ENCODE peak calls at places on chromosomes 16 and 17, in six cellular contexts. N, O, L, H, J and Z are unnamed samples.

GRCh38 chr17:29588561-29589411 is 662 bp downstream of the GIT1 start:
- DNase-seq in N (no peak), L (peak), H (no peak), O (peak), J (peak), Z (peak)

GRCh38 chr17:81519284-81520020 is 6.9 kb upstream of the ACTG1 start:
- DNase-seq in O (peak), H (no peak), J (no peak), L (peak), N (no peak), Z (no peak)

GRCh38 chr16:86158688-86159360 is 259.9 kb downstream of the IRF8 start:
- DNase-seq in J (no peak), N (no peak), O (no peak), H (no peak), L (no peak), Z (no peak)

GRCh38 chr16:83995756-83996155 is 27.7 kb downstream of the NECAB2 start:
- DNase-seq in O (peak), H (no peak), N (no peak), J (no peak), L (peak), Z (no peak)

GRCh38 chr17:75094871-75095399 is 7.2 kb downstream of the SLC16A5 start:
- DNase-seq in J (no peak), L (no peak), O (no peak), N (no peak), H (no peak), Z (peak)

GRCh38 chr16:68065716-68066305 is 19.4 kb upstream of the NFATC3 start:
- DNase-seq in J (no peak), L (no peak), N (no peak), H (no peak), O (no peak), Z (no peak)

GRCh38 chr16:66928702-66929388 is 3.5 kb upstream of the RRAD start:
- DNase-seq in L (peak), J (peak), H (peak), O (peak), N (no peak), Z (peak)

GRCh38 chr16:7319514-7319913 is 13.1 kb upstream of the RBFOX1 start:
- DNase-seq in O (no peak), J (no peak), N (no peak), H (no peak), L (no peak), Z (no peak)

GRCh38 chr17:57073626-57074025 is 11.4 kb upstream of the AKAP1 start:
- DNase-seq in H (no peak), J (no peak), L (no peak), N (no peak), O (no peak), Z (no peak)

GRCh38 chr17:46763416-46763815 is 55.1 kb downstream of the WNT3 start:
- DNase-seq in H (no peak), O (no peak), N (no peak), L (peak), J (no peak), Z (no peak)

GRCh38 chr17:68197091-68197996 is 50.5 kb upstream of the AMZ2 start:
- DNase-seq in O (peak), L (peak), H (no peak), N (no peak), J (no peak), Z (peak)

GRCh38 chr17:81194225-81194760 is 28.3 kb upstream of the AATK start:
- DNase-seq in O (no peak), L (no peak), J (no peak), N (no peak), H (no peak), Z (no peak)

GRCh38 chr17:15271731-15272130 is 6.6 kb upstream of the PMP22 start:
- DNase-seq in L (no peak), J (no peak), O (no peak), H (no peak), N (no peak), Z (no peak)

GRCh38 chr16:17303101-17303500 is 167.7 kb downstream of the XYLT1 start:
- DNase-seq in L (no peak), J (peak), N (no peak), O (no peak), H (no peak), Z (no peak)

GRCh38 chr17:48542114-48542955 is 2.6 kb downstream of the HOXB2 start:
- DNase-seq in J (no peak), L (no peak), H (no peak), N (no peak), O (no peak), Z (no peak)

DNA sequence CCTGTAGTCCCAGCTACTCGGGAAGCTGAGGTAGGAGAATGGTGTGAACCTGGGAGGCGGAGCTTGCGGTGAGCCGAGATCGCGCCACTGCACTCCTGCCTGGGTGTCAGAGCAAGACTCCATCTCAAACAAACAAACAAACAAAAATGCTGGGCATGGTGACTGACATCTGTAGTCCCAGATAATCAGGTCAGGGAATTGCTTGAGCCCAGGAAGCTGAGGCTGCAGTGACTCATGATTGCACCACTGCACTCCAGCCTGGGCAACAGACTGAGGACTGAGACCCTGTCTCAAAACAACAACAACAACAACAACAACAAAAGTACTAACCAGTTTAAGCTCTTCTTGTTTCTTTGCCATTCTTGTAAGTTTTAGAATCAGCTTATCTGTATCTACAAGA is 383.0 kb upstream of the PMFBP1 start:
- DNase-seq in H (no peak), O (no peak), J (no peak), N (no peak), L (no peak), Z (no peak)
- TF ChIP-seq GABPA in H (no peak), O (no peak), J (no peak), N (no peak), L (no peak), Z (no peak)

GRCh38 chr17:39754958-39755549 is 17.3 kb downstream of the GRB7 start:
- DNase-seq in J (no peak), H (no peak), O (no peak), L (peak), N (no peak), Z (no peak)
- TF ChIP-seq GABPA in J (no peak), H (no peak), O (no peak), L (no peak), N (no peak), Z (no peak)

GRCh38 chr17:22703786-22704441 is 1011.6 kb downstream of the KCNJ18 start:
- DNase-seq in H (no peak), O (peak), J (peak), L (no peak), N (no peak), Z (peak)
- TF ChIP-seq GABPA in H (no peak), O (no peak), J (no peak), L (no peak), N (no peak), Z (no peak)

GRCh38 chr16:4828567-4829320 is 18.3 kb downstream of the GLYR1 start:
- DNase-seq in N (no peak), H (no peak), L (no peak), O (no peak), J (no peak), Z (no peak)

GRCh38 chr16:4826980-4827379 is 20.1 kb downstream of the GLYR1 start:
- DNase-seq in N (no peak), O (no peak), H (no peak), J (no peak), L (no peak), Z (no peak)

GRCh38 chr16:4830408-4830807 is 16.7 kb downstream of the GLYR1 start:
- DNase-seq in J (no peak), N (no peak), L (no peak), O (no peak), H (no peak), Z (no peak)

GRCh38 chr16:4820652-4821051 is 18.2 kb upstream of the ROGDI start:
- DNase-seq in J (no peak), L (no peak), N (no peak), H (no peak), O (no peak), Z (no peak)

GRCh38 chr16:4825196-4825595 is 21.9 kb downstream of the GLYR1 start:
- DNase-seq in N (no peak), L (no peak), H (no peak), O (no peak), J (no peak), Z (no peak)
- TF ChIP-seq GABPA in N (no peak), L (no peak), H (no peak), O (no peak), J (no peak), Z (no peak)

GRCh38 chr16:57069053-57069452 is 23.3 kb upstream of the CPNE2 start:
- DNase-seq in L (no peak), J (no peak), O (no peak), H (no peak), N (no peak), Z (no peak)

GRCh38 chr16:57069635-57070350 is 22.6 kb upstream of the CPNE2 start:
- DNase-seq in O (no peak), J (peak), H (no peak), N (no peak), L (no peak), Z (no peak)

GRCh38 chr16:57070424-57070823 is 22.0 kb upstream of the CPNE2 start:
- DNase-seq in J (no peak), L (no peak), H (no peak), O (no peak), N (no peak), Z (no peak)

GRCh38 chr16:57071840-57072541 is 20.4 kb upstream of the CPNE2 start:
- DNase-seq in J (no peak), H (no peak), N (no peak), O (no peak), L (no peak), Z (no peak)

GRCh38 chr16:57070986-57071540 is 21.3 kb upstream of the CPNE2 start:
- DNase-seq in O (no peak), J (peak), L (no peak), H (no peak), N (no peak), Z (no peak)
- TF ChIP-seq GABPA in O (no peak), J (no peak), L (no peak), H (no peak), N (no peak), Z (no peak)

GRCh38 chr17:8225813-8226535 is 15.6 kb upstream of the AURKB start:
- DNase-seq in O (peak), H (no peak), J (peak), L (peak), N (peak), Z (no peak)
- TF ChIP-seq GABPA in O (no peak), H (no peak), J (no peak), L (no peak), N (peak), Z (peak)